ENCODE peak calls at places on chromosome 18, in four cellular contexts. I is ecto neural progenitor cell, N is SHP77, J is WTC11. C is an unnamed sample.

GRCh38 chr18:31509571-31509970 is 11.6 kb downstream of the DSG2 start:
- DNase-seq in I (no peak), N (no peak), J (no peak), C (no peak)

GRCh38 chr18:35131387-35132283 is 90.4 kb downstream of the MAPRE2 start:
- DNase-seq in I (no peak), N (no peak), J (no peak), C (no peak)

GRCh38 chr18:13453714-13454113 is 235.2 kb downstream of the LDLRAD4 start:
- DNase-seq in I (no peak), N (no peak), J (no peak), C (no peak)

GRCh38 chr18:58977223-58977622 is 112.5 kb downstream of the ZNF532 start:
- DNase-seq in I (no peak), N (no peak), J (no peak), C (no peak)

GRCh38 chr18:63970803-63971191 is 916 bp downstream of the SERPINB8 start:
- DNase-seq in I (peak), N (peak), J (peak), C (no peak)

GRCh38 chr18:58754544-58755068 is 83.3 kb downstream of the MALT1 start:
- DNase-seq in I (no peak), N (no peak), J (no peak), C (no peak)

GRCh38 chr18:8776013-8776515 is 70.7 kb downstream of the MTCL1 start:
- DNase-seq in I (no peak), N (no peak), J (no peak), C (no peak)

GRCh38 chr18:7722955-7723354 is 155.8 kb downstream of the PTPRM start:
- DNase-seq in I (no peak), N (no peak), J (no peak), C (no peak)

GRCh38 chr18:24342347-24342746 is 55.3 kb downstream of the OSBPL1A start:
- DNase-seq in I (no peak), N (no peak), J (no peak), C (no peak)

GRCh38 chr18:58143391-58143790 is 99.4 kb downstream of the NEDD4L start:
- DNase-seq in I (no peak), N (no peak), J (no peak), C (no peak)

GRCh38 chr18:9135912-9136314 is 668 bp upstream of the ANKRD12 start:
- DNase-seq in I (no peak), N (peak), J (peak), C (no peak)

GRCh38 chr18:3313685-3314084 is 51.8 kb downstream of the MYL12B start:
- DNase-seq in I (no peak), N (no peak), J (no peak), C (no peak)

GRCh38 chr18:3593381-3593903 is 143.5 kb downstream of the TGIF1 start:
- DNase-seq in I (peak), N (peak), J (no peak), C (no peak)

GRCh38 chr18:74226156-74226555 is 65.6 kb downstream of the CYB5A start:
- DNase-seq in I (no peak), N (no peak), J (no peak), C (no peak)

GRCh38 chr18:46657115-46657955 is at the start of gene LOXHD1:
- DNase-seq in I (no peak), N (no peak), J (peak), C (no peak)

GRCh38 chr18:56563568-56563967 is 74.8 kb downstream of the TXNL1 start:
- DNase-seq in I (peak), N (peak), J (peak), C (no peak)

GRCh38 chr18:79884963-79885728 is 66.3 kb downstream of the SLC66A2 start:
- DNase-seq in I (no peak), N (no peak), J (no peak), C (no peak)

GRCh38 chr18:36269157-36269556 is 28.4 kb upstream of the FHOD3 start:
- DNase-seq in I (no peak), N (no peak), J (no peak), C (no peak)

GRCh38 chr18:59971871-59972270 is 72.1 kb downstream of the PMAIP1 start:
- DNase-seq in I (no peak), N (no peak), J (no peak), C (no peak)

GRCh38 chr18:70493461-70493860 is 204.6 kb downstream of the SOCS6 start:
- DNase-seq in I (no peak), N (no peak), J (no peak), C (no peak)

GRCh38 chr18:11794195-11794594 is 57.0 kb upstream of the CHMP1B start:
- DNase-seq in I (no peak), N (no peak), J (no peak), C (no peak)

GRCh38 chr18:26405190-26405781 is 143.1 kb downstream of the KCTD1 start:
- DNase-seq in I (no peak), N (peak), J (peak), C (no peak)

GRCh38 chr18:67961701-67962440 is 445.4 kb upstream of the DSEL start:
- DNase-seq in I (no peak), N (no peak), J (no peak), C (no peak)

GRCh38 chr18:35658112-35658511 is 76.6 kb downstream of the GALNT1 start:
- DNase-seq in I (no peak), N (no peak), J (no peak), C (no peak)

GRCh38 chr18:74190086-74190485 is 41.8 kb downstream of the TIMM21 start:
- DNase-seq in I (no peak), N (no peak), J (no peak), C (no peak)

GRCh38 chr18:79927597-79928562 is 23.6 kb downstream of the SLC66A2 start:
- DNase-seq in I (no peak), N (no peak), J (peak), C (no peak)

C was measured in cerebellar nuclear complex.